ENCODE peak calls at places on chromosomes 12 and 14, in four cellular contexts. S is A549, F is kidney, I is GM10248. U is an unnamed sample.

GRCh38 chr14:58656671-58657411 is 19.1 kb downstream of the DACT1 start:
- DNase-seq in F (no peak), S (no peak), I (no peak), U (no peak)

GRCh38 chr14:90302529-90303303 is 29.0 kb downstream of the NRDE2 start:
- DNase-seq in I (no peak), S (no peak), F (no peak), U (no peak)

GRCh38 chr14:77113644-77114043 is 15.6 kb downstream of the CIPC start:
- DNase-seq in F (peak; percentile 55), I (no peak), S (no peak), U (no peak)

GRCh38 chr14:61627612-61628011 is 67.7 kb upstream of the HIF1A start:
- DNase-seq in F (no peak), S (no peak), I (no peak), U (no peak)

GRCh38 chr12:65540140-65540539 is 261.7 kb downstream of the MSRB3 start:
- DNase-seq in I (no peak), F (no peak), S (no peak), U (no peak)

GRCh38 chr14:54722791-54723432 is 156.0 kb downstream of the SAMD4A start:
- DNase-seq in I (peak; percentile 29), F (no peak), S (peak; percentile 31), U (peak; percentile 15)

GRCh38 chr14:23095196-23096108 is at the start of gene C14orf119:
- DNase-seq in I (peak; percentile 99), S (peak; percentile 98), F (peak; percentile 99), U (peak; percentile 99)

GRCh38 chr12:1859643-1860042 is 39.3 kb downstream of the LRTM2 start:
- DNase-seq in S (no peak), I (no peak), F (no peak), U (no peak)

GRCh38 chr14:64095620-64096019 is 198.6 kb downstream of the ESR2 start:
- DNase-seq in I (no peak), S (no peak), F (no peak), U (no peak)

DNA sequence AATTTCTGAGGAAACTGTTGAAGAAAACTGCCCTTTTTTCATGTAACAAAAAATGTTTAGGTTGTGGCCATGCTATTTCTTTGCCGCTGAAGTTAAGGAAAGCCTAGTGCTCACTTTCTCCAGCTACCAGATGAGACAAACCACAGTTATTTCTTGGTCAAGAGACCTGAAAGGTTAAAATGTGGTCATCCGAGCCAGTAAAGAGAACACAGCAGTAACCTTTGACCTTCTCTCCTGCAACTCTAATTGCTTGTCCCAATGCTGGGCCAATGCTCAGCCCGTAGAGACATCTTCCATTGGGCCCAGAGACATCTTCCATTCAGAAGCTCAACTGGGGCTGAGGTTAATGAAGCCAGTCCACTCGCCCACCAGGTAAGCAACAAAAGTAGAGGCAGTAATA is 109.8 kb upstream of the CPSF6 start:
- DNase-seq in F (no peak), S (no peak), I (no peak), U (no peak)
- TF ChIP-seq CTCF in F (no peak), S (no peak), I (no peak), U (no peak)

DNA sequence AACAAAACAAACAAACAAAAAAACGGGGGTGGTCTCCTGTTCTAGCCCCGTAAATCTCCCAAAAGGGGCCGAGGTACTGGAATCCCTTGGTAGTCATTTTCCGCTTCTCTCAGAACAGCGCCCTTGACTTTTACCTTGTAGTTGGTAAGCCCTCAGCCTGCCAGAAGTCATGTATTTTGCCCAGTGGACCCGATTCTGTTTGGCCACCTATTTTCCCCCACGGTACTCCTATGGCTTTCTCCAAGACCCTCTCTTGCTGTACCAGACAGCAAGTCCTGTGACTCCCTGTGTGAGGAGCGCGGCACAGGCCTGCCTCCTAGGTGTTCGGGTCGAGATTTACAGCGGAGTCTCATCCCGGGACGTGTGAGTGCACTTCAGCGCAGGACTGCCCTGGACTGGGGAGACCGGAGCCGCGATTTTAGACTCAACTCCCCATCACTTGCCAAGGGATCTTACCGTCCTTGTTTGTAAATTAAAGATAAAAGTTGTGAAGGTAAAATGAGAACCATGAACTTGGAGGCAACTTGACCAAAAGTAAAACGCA is 1.1 kb upstream of the MBD6 start:
- DNase-seq in S (no peak), F (peak; percentile 84), I (no peak), U (no peak)
- TF ChIP-seq CTCF in S (no peak), F (no peak), I (no peak), U (no peak)

GRCh38 chr12:124160102-124160501 is 134.8 kb upstream of the RFLNA start:
- DNase-seq in S (no peak), F (no peak), I (no peak), U (no peak)

GRCh38 chr12:124165695-124166094 is 129.2 kb upstream of the RFLNA start:
- DNase-seq in F (no peak), I (no peak), S (no peak), U (no peak)

GRCh38 chr12:124167141-124167540 is 127.8 kb upstream of the RFLNA start:
- DNase-seq in F (no peak), I (no peak), S (no peak), U (no peak)

GRCh38 chr12:124159655-124160054 is 135.2 kb upstream of the RFLNA start:
- DNase-seq in S (no peak), I (no peak), F (no peak), U (no peak)

DNA sequence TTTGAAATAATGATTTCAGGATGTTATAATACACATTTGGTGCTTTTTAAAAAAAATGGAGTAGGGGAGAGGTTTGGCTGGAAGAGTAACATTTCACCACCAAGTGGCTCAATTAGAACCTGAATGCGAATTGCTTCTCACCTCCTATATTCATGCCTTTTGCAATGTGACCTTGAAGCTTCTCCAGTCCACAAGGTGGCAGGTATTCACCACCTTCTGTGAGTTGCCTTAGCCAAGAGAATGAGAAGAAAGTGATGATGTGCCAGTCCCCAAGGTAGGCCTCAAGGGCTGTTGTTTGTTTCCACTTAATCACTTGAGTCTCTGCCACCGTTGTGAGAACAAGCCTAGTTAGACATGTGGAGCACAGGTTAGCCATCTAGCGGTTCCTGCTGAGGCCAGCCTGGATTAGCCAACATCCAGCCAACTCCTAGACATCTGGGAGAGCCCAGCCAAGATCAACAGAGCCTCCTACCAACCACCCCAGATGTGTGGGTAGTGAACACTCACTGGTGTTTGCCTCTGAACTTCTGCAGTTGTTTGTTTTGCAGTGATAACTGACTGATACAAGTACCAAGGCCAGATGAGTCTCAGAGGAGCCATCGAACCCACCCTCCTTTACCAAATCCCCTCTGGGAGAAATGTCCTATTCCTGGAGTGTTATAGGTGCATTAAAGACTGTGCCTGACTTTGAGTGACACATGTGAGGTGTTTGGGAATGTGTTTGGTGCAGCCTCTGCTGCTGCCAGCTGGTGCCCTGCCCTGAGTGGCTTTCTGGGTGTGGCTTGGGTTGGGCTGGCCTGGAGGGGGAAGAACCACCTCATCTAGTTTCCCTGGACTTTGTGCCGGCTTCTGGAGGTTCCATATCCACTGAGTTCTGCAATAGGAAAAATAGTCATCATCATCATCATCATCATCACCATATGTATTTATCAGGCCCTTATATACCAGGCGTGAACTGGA is 132.5 kb upstream of the RFLNA start:
- DNase-seq in F (no peak), S (no peak), I (no peak), U (no peak)
- TF ChIP-seq CTCF in F (no peak), S (no peak), I (no peak), U (no peak)

DNA sequence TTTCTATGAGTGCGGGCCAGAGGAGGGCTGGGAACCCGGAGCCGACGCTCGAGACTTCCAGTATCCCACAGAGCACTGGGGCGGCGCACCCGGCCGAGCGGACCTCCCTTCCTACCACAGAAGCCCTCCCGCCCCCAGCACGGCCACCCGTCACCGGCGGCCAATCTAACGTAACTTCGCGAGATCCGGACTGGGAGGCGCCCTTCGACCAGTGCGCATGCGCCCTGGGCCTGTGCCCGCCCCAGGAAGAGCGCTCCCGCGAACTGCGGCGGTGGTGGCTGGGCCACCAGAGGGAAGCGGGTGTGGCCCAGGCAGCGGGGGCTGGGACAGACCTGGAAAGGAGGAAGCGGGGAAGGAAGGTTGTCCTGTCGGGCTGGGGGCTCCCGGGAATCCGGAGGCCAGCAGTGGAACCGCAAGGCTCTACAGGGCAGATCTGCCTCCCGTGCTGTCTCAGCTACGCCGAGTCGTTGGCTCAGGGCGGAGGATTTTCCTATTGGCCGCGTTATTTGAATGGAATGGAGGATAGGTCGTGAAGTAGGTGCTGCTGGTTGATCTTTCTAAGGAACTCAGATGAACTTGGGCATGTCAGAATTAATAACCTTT is at the start of gene PPP1R12A:
- DNase-seq in I (peak; percentile 93), S (peak; percentile 81), F (peak; percentile 99), U (peak; percentile 89)
- TF ChIP-seq CTCF in I (no peak), S (no peak), F (no peak), U (no peak)

GRCh38 chr12:88202500-88202899 is 60.4 kb downstream of the TMTC3 start:
- DNase-seq in S (no peak), F (no peak), I (no peak), U (no peak)
- TF ChIP-seq CTCF in S (no peak), F (no peak), I (no peak), U (no peak)

U was measured in GM13977.